ENCODE peak calls at places on chromosomes 7 and 10, in four cellular contexts. One of them, this sample, is unnamed.

GRCh38 chr10:6382081-6382480 is 179.3 kb downstream of the PFKFB3 start:
- DNase-seq in stimulated activated CD8-positive, alpha-beta memory T cell treated with anti-CD3 and anti-CD28 coated beads, Interleukin-7, amount 100 ng/mL, for 4 hours: peak
- DNase-seq in psoas muscle: no peak
- DNase-seq in T-helper 2 cell: no peak
- DNase-seq in this sample: no peak

GRCh38 chr7:101983147-101983811 is 165.9 kb downstream of the CUX1 start:
- DNase-seq in psoas muscle: no peak
- DNase-seq in stimulated activated CD8-positive, alpha-beta memory T cell treated with anti-CD3 and anti-CD28 coated beads, Interleukin-7, amount 100 ng/mL, for 4 hours: no peak
- DNase-seq in T-helper 2 cell: no peak
- DNase-seq in this sample: no peak

GRCh38 chr7:51288896-51289607 is 27.6 kb downstream of the COBL start:
- DNase-seq in psoas muscle: no peak
- DNase-seq in T-helper 2 cell: no peak
- DNase-seq in stimulated activated CD8-positive, alpha-beta memory T cell treated with anti-CD3 and anti-CD28 coated beads, Interleukin-7, amount 100 ng/mL, for 4 hours: no peak
- DNase-seq in this sample: no peak

GRCh38 chr7:82167568-82168314 is 275.8 kb downstream of the CACNA2D1 start:
- DNase-seq in T-helper 2 cell: no peak
- DNase-seq in stimulated activated CD8-positive, alpha-beta memory T cell treated with anti-CD3 and anti-CD28 coated beads, Interleukin-7, amount 100 ng/mL, for 4 hours: no peak
- DNase-seq in psoas muscle: no peak
- DNase-seq in this sample: no peak

GRCh38 chr7:28018446-28018845 is 162.1 kb downstream of the JAZF1 start:
- DNase-seq in psoas muscle: no peak
- DNase-seq in stimulated activated CD8-positive, alpha-beta memory T cell treated with anti-CD3 and anti-CD28 coated beads, Interleukin-7, amount 100 ng/mL, for 4 hours: no peak
- DNase-seq in T-helper 2 cell: no peak
- DNase-seq in this sample: no peak

GRCh38 chr10:45653454-45653853 is 19.1 kb downstream of the ZFAND4 start:
- DNase-seq in T-helper 2 cell: no peak
- DNase-seq in stimulated activated CD8-positive, alpha-beta memory T cell treated with anti-CD3 and anti-CD28 coated beads, Interleukin-7, amount 100 ng/mL, for 4 hours: no peak
- DNase-seq in psoas muscle: no peak
- DNase-seq in this sample: no peak

GRCh38 chr10:124660404-124661125 is 83.6 kb downstream of the FAM53B start:
- DNase-seq in stimulated activated CD8-positive, alpha-beta memory T cell treated with anti-CD3 and anti-CD28 coated beads, Interleukin-7, amount 100 ng/mL, for 4 hours: no peak
- DNase-seq in T-helper 2 cell: no peak
- DNase-seq in psoas muscle: no peak
- DNase-seq in this sample: no peak

GRCh38 chr7:150800576-150801241 is at the start of gene TMEM176A:
- DNase-seq in psoas muscle: peak
- DNase-seq in T-helper 2 cell: no peak
- DNase-seq in stimulated activated CD8-positive, alpha-beta memory T cell treated with anti-CD3 and anti-CD28 coated beads, Interleukin-7, amount 100 ng/mL, for 4 hours: no peak
- DNase-seq in this sample: peak

GRCh38 chr7:26454180-26454579 is 162.5 kb downstream of the SNX10 start:
- DNase-seq in psoas muscle: no peak
- DNase-seq in stimulated activated CD8-positive, alpha-beta memory T cell treated with anti-CD3 and anti-CD28 coated beads, Interleukin-7, amount 100 ng/mL, for 4 hours: no peak
- DNase-seq in T-helper 2 cell: no peak
- DNase-seq in this sample: no peak

GRCh38 chr7:34371922-34372321 is 286.1 kb upstream of the NPSR1 start:
- DNase-seq in psoas muscle: no peak
- DNase-seq in T-helper 2 cell: no peak
- DNase-seq in stimulated activated CD8-positive, alpha-beta memory T cell treated with anti-CD3 and anti-CD28 coated beads, Interleukin-7, amount 100 ng/mL, for 4 hours: no peak
- DNase-seq in this sample: no peak

GRCh38 chr7:137994091-137994688 is 7.7 kb downstream of the CREB3L2 start:
- DNase-seq in T-helper 2 cell: no peak
- DNase-seq in psoas muscle: no peak
- DNase-seq in stimulated activated CD8-positive, alpha-beta memory T cell treated with anti-CD3 and anti-CD28 coated beads, Interleukin-7, amount 100 ng/mL, for 4 hours: no peak
- DNase-seq in this sample: peak

GRCh38 chr10:93259126-93259525 is 185.4 kb downstream of the CYP26A1 start:
- DNase-seq in stimulated activated CD8-positive, alpha-beta memory T cell treated with anti-CD3 and anti-CD28 coated beads, Interleukin-7, amount 100 ng/mL, for 4 hours: no peak
- DNase-seq in psoas muscle: no peak
- DNase-seq in T-helper 2 cell: no peak
- DNase-seq in this sample: no peak

GRCh38 chr7:12684733-12685132 is 2.7 kb upstream of the ARL4A start:
- DNase-seq in T-helper 2 cell: no peak
- DNase-seq in stimulated activated CD8-positive, alpha-beta memory T cell treated with anti-CD3 and anti-CD28 coated beads, Interleukin-7, amount 100 ng/mL, for 4 hours: no peak
- DNase-seq in psoas muscle: no peak
- DNase-seq in this sample: no peak

GRCh38 chr7:55438765-55439525 is 73.8 kb downstream of the LANCL2 start:
- DNase-seq in T-helper 2 cell: no peak
- DNase-seq in psoas muscle: peak
- DNase-seq in stimulated activated CD8-positive, alpha-beta memory T cell treated with anti-CD3 and anti-CD28 coated beads, Interleukin-7, amount 100 ng/mL, for 4 hours: no peak
- DNase-seq in this sample: no peak

GRCh38 chr7:13981070-13981469 is 8.4 kb downstream of the ETV1 start:
- DNase-seq in T-helper 2 cell: no peak
- DNase-seq in psoas muscle: no peak
- DNase-seq in stimulated activated CD8-positive, alpha-beta memory T cell treated with anti-CD3 and anti-CD28 coated beads, Interleukin-7, amount 100 ng/mL, for 4 hours: no peak
- DNase-seq in this sample: no peak

GRCh38 chr7:141974831-141975230 is 1.3 kb upstream of the TAS2R38 start:
- DNase-seq in stimulated activated CD8-positive, alpha-beta memory T cell treated with anti-CD3 and anti-CD28 coated beads, Interleukin-7, amount 100 ng/mL, for 4 hours: no peak
- DNase-seq in T-helper 2 cell: no peak
- DNase-seq in psoas muscle: no peak
- DNase-seq in this sample: no peak

GRCh38 chr10:114885430-114885829 is 52.6 kb upstream of the TRUB1 start:
- DNase-seq in T-helper 2 cell: no peak
- DNase-seq in stimulated activated CD8-positive, alpha-beta memory T cell treated with anti-CD3 and anti-CD28 coated beads, Interleukin-7, amount 100 ng/mL, for 4 hours: no peak
- DNase-seq in psoas muscle: no peak
- DNase-seq in this sample: no peak

GRCh38 chr7:14714161-14714728 is 188.3 kb downstream of the DGKB start:
- DNase-seq in T-helper 2 cell: no peak
- DNase-seq in psoas muscle: no peak
- DNase-seq in stimulated activated CD8-positive, alpha-beta memory T cell treated with anti-CD3 and anti-CD28 coated beads, Interleukin-7, amount 100 ng/mL, for 4 hours: no peak
- DNase-seq in this sample: no peak

GRCh38 chr7:116499168-116500070 is at the start of gene CAV2:
- DNase-seq in psoas muscle: peak
- DNase-seq in stimulated activated CD8-positive, alpha-beta memory T cell treated with anti-CD3 and anti-CD28 coated beads, Interleukin-7, amount 100 ng/mL, for 4 hours: no peak
- DNase-seq in T-helper 2 cell: no peak
- DNase-seq in this sample: peak

GRCh38 chr7:43639858-43640491 is 57.1 kb downstream of the STK17A start:
- DNase-seq in psoas muscle: no peak
- DNase-seq in T-helper 2 cell: no peak
- DNase-seq in stimulated activated CD8-positive, alpha-beta memory T cell treated with anti-CD3 and anti-CD28 coated beads, Interleukin-7, amount 100 ng/mL, for 4 hours: no peak
- DNase-seq in this sample: peak

GRCh38 chr7:2719007-2719406 is 31.0 kb downstream of the AMZ1 start:
- DNase-seq in T-helper 2 cell: no peak
- DNase-seq in stimulated activated CD8-positive, alpha-beta memory T cell treated with anti-CD3 and anti-CD28 coated beads, Interleukin-7, amount 100 ng/mL, for 4 hours: peak
- DNase-seq in psoas muscle: no peak
- DNase-seq in this sample: peak

GRCh38 chr7:41621953-41622831 is 80.7 kb downstream of the INHBA start:
- DNase-seq in psoas muscle: no peak
- DNase-seq in stimulated activated CD8-positive, alpha-beta memory T cell treated with anti-CD3 and anti-CD28 coated beads, Interleukin-7, amount 100 ng/mL, for 4 hours: no peak
- DNase-seq in T-helper 2 cell: no peak
- DNase-seq in this sample: no peak

This sample was measured in glutamatergic neuron.